ENCODE peak calls at places on chromosomes 13 and 19, in four cellular contexts. One of them, this sample, is unnamed.

GRCh38 chr13:99314640-99315176 is 7.5 kb upstream of the GPR183 start:
- DNase-seq in heart left ventricle: no peak
- DNase-seq in Calu3: no peak
- DNase-seq in mesenchymal stem cell: peak
- DNase-seq in this sample: peak

GRCh38 chr13:101474419-101474957 is 22.0 kb downstream of the ITGBL1 start:
- DNase-seq in mesenchymal stem cell: peak
- DNase-seq in Calu3: peak
- DNase-seq in heart left ventricle: no peak
- DNase-seq in this sample: no peak

GRCh38 chr13:45695198-45695730 is 6.9 kb upstream of the CBY2 start:
- DNase-seq in heart left ventricle: no peak
- DNase-seq in Calu3: no peak
- DNase-seq in mesenchymal stem cell: no peak
- DNase-seq in this sample: no peak

GRCh38 chr13:83622422-83622784 is 259.9 kb downstream of the SLITRK1 start:
- DNase-seq in mesenchymal stem cell: no peak
- DNase-seq in Calu3: no peak
- DNase-seq in heart left ventricle: no peak
- DNase-seq in this sample: no peak

GRCh38 chr13:26029581-26030136 is 22.2 kb downstream of the SHISA2 start:
- DNase-seq in heart left ventricle: no peak
- DNase-seq in Calu3: no peak
- DNase-seq in mesenchymal stem cell: no peak
- DNase-seq in this sample: no peak

GRCh38 chr19:2015611-2015950 is at the start of gene BTBD2:
- DNase-seq in Calu3: peak
- DNase-seq in mesenchymal stem cell: peak
- DNase-seq in heart left ventricle: peak
- DNase-seq in this sample: no peak

GRCh38 chr19:55581828-55582223 is 1.2 kb upstream of the ZNF579 start:
- DNase-seq in Calu3: no peak
- DNase-seq in heart left ventricle: no peak
- DNase-seq in mesenchymal stem cell: no peak
- DNase-seq in this sample: no peak

GRCh38 chr13:102460806-102461205 is 59.0 kb upstream of the FGF14 start:
- DNase-seq in heart left ventricle: no peak
- DNase-seq in mesenchymal stem cell: no peak
- DNase-seq in Calu3: no peak
- DNase-seq in this sample: no peak